ENCODE peak calls at places on chromosomes 2 and 18, in ten cellular contexts. U, E, P, N, W, C, J, H, D and T are unnamed samples.

GRCh38 chr18:28086530-28087172 is 90.3 kb downstream of the CDH2 start:
- DNase-seq in J (no peak), D (no peak), C (no peak), E (peak; percentile 63), W (no peak), N (no peak), U (no peak), P (no peak), H (no peak), T (no peak)

GRCh38 chr2:145569108-145569507 is 1049.2 kb upstream of the ZEB2 start:
- DNase-seq in E (peak; percentile 22), H (no peak), C (peak; percentile 10), U (no peak), D (no peak), W (no peak), N (no peak), J (no peak), P (no peak), T (peak; percentile 75)

GRCh38 chr18:49613141-49613641 is 51.3 kb downstream of the LIPG start:
- DNase-seq in H (no peak), P (no peak), U (no peak), D (no peak), J (peak; percentile 89), N (no peak), W (no peak), C (no peak), E (no peak), T (no peak)

GRCh38 chr18:34773961-34774754 is 64.1 kb downstream of the DTNA start:
- DNase-seq in J (peak; percentile 65), N (no peak), W (no peak), D (peak; percentile 44), C (no peak), H (no peak), E (peak; percentile 65), P (no peak), U (no peak), T (peak; percentile 69)

GRCh38 chr18:68797901-68798300 is at the start of gene CCDC102B:
- DNase-seq in H (no peak), D (no peak), E (peak; percentile 94), C (peak; percentile 91), W (no peak), J (no peak), P (no peak), N (no peak), U (no peak), T (no peak)

GRCh38 chr2:241775223-241776177 is 1.1 kb upstream of the GAL3ST2 start:
- DNase-seq in C (no peak), W (no peak), D (no peak), E (no peak), H (no peak), P (no peak), N (no peak), U (no peak), J (no peak), T (no peak)

GRCh38 chr2:10009811-10010781 is 33.3 kb upstream of the KLF11 start:
- DNase-seq in N (no peak), P (no peak), D (no peak), E (peak; percentile 72), C (no peak), U (no peak), J (no peak), H (no peak), W (no peak), T (no peak)

GRCh38 chr2:232351686-232352510 is 26.7 kb upstream of the ALPP start:
- DNase-seq in P (no peak), U (no peak), N (no peak), H (no peak), D (no peak), C (no peak), E (no peak), J (no peak), W (no peak), T (no peak)

GRCh38 chr2:204264746-204265145 is 280.5 kb upstream of the PARD3B start:
- DNase-seq in C (no peak), H (no peak), W (no peak), E (no peak), U (no peak), D (no peak), J (peak; percentile 98), P (no peak), N (no peak), T (no peak)

GRCh38 chr2:96680561-96681141 is 38.1 kb downstream of the FER1L5 start:
- DNase-seq in J (no peak), P (no peak), H (no peak), U (no peak), C (no peak), E (no peak), N (no peak), D (no peak), W (no peak), T (no peak)

GRCh38 chr2:42848726-42849290 is 56.4 kb upstream of the HAAO start:
- DNase-seq in W (no peak), C (no peak), E (no peak), U (no peak), D (no peak), H (no peak), J (no peak), P (no peak), N (no peak), T (no peak)

GRCh38 chr18:31490387-31490786 is 7.6 kb upstream of the DSG2 start:
- DNase-seq in W (no peak), H (no peak), N (no peak), U (no peak), E (no peak), P (no peak), J (no peak), C (no peak), D (no peak), T (peak; percentile 89)

GRCh38 chr2:143685439-143686078 is 556.3 kb downstream of the ARHGAP15 start:
- DNase-seq in H (no peak), N (no peak), W (no peak), J (peak; percentile 96), C (no peak), P (no peak), E (no peak), D (no peak), U (no peak), T (no peak)

GRCh38 chr18:74013955-74014354 is 133.7 kb downstream of the FBXO15 start:
- DNase-seq in N (no peak), C (peak; percentile 74), J (no peak), U (no peak), E (peak; percentile 67), D (no peak), P (no peak), W (no peak), H (no peak), T (peak; percentile 64)

GRCh38 chr2:67514515-67514914 is 117.4 kb downstream of the ETAA1 start:
- DNase-seq in U (no peak), P (no peak), J (no peak), N (no peak), E (peak; percentile 85), W (no peak), H (no peak), D (no peak), C (peak; percentile 42), T (no peak)

GRCh38 chr2:201984333-201984732 is 49.3 kb upstream of the FZD7 start:
- DNase-seq in W (no peak), D (no peak), E (no peak), J (no peak), P (no peak), U (no peak), N (no peak), H (no peak), C (no peak), T (no peak)

GRCh38 chr2:60071427-60071826 is 482.0 kb downstream of the BCL11A start:
- DNase-seq in H (no peak), W (no peak), U (no peak), J (no peak), D (no peak), N (no peak), E (no peak), C (no peak), P (no peak), T (no peak)

GRCh38 chr2:46800625-46801024 is 115.0 kb downstream of the MCFD2 start:
- DNase-seq in W (no peak), C (no peak), P (no peak), D (no peak), U (no peak), N (no peak), J (no peak), H (no peak), E (no peak), T (no peak)

GRCh38 chr2:241540766-241541561 is 17.6 kb upstream of the BOK start:
- DNase-seq in E (peak; percentile 71), U (peak; percentile 40), J (peak; percentile 16), D (no peak), N (peak; percentile 49), P (peak; percentile 63), W (no peak), H (peak; percentile 27), C (no peak), T (peak; percentile 68)

GRCh38 chr18:22551536-22552151 is 133.9 kb upstream of the CTAGE1 start:
- DNase-seq in P (no peak), D (no peak), E (peak; percentile 89), C (peak; percentile 88), N (no peak), J (no peak), U (no peak), H (no peak), W (no peak), T (peak; percentile 99)

GRCh38 chr2:171287036-171287435 is 126.3 kb upstream of the TLK1 start:
- DNase-seq in W (no peak), H (no peak), D (no peak), U (no peak), C (no peak), N (no peak), J (no peak), E (peak; percentile 19), P (no peak), T (peak; percentile 8)

GRCh38 chr2:238787507-238787906 is 60.4 kb upstream of the TWIST2 start:
- DNase-seq in H (no peak), U (no peak), C (no peak), E (peak; percentile 75), P (no peak), D (no peak), W (no peak), N (no peak), J (no peak), T (no peak)

GRCh38 chr2:11450791-11451190 is 15.2 kb downstream of the E2F6 start:
- DNase-seq in N (no peak), H (no peak), D (no peak), W (no peak), E (no peak), P (peak; percentile 56), U (no peak), J (no peak), C (no peak), T (no peak)

GRCh38 chr2:220134756-220135534 is 507.5 kb downstream of the SLC4A3 start:
- DNase-seq in U (no peak), J (no peak), P (no peak), N (no peak), D (no peak), E (no peak), H (no peak), W (no peak), C (no peak), T (no peak)

GRCh38 chr2:198252472-198252871 is 448.1 kb downstream of the PLCL1 start:
- DNase-seq in W (no peak), H (no peak), J (no peak), P (no peak), U (no peak), N (no peak), D (no peak), E (no peak), C (no peak), T (no peak)

GRCh38 chr18:20971886-20972267 is 139.7 kb downstream of the ROCK1 start:
- DNase-seq in U (no peak), J (peak; percentile 24), H (no peak), W (no peak), N (no peak), P (no peak), E (peak; percentile 55), C (no peak), D (no peak), T (peak; percentile 16)

GRCh38 chr2:10871978-10872377 is 39.8 kb upstream of the KCNF1 start:
- DNase-seq in U (no peak), D (no peak), H (no peak), W (no peak), N (no peak), C (no peak), J (no peak), E (no peak), P (no peak), T (no peak)

GRCh38 chr2:130165293-130166016 is 15.9 kb downstream of the SMPD4 start:
- DNase-seq in E (no peak), P (no peak), N (no peak), J (no peak), C (no peak), D (no peak), U (no peak), W (no peak), H (no peak), T (no peak)